ENCODE peak calls at places on chromosome 1, in eight cellular contexts. G, F, O, T, Y, U, S and Z are unnamed samples.

GRCh38 chr1:1137256-1138045 is 21.6 kb upstream of the C1orf159 start:
- DNase-seq in G (no peak), F (no peak), O (no peak), T (no peak), Y (no peak), U (peak; percentile 94), S (peak; percentile 52), Z (no peak)

GRCh38 chr1:119676571-119677206 is 28.6 kb upstream of the ZNF697 start:
- DNase-seq in G (no peak), F (no peak), O (no peak), T (no peak), Y (peak; percentile 58), U (no peak), S (no peak), Z (no peak)

GRCh38 chr1:18041685-18042355 is 65.8 kb upstream of the IGSF21 start:
- DNase-seq in G (no peak), F (no peak), O (no peak), T (peak; percentile 42), Y (no peak), U (no peak), S (no peak), Z (no peak)

GRCh38 chr1:40751802-40752201 is 31.8 kb upstream of the KCNQ4 start:
- DNase-seq in G (no peak), F (no peak), O (no peak), T (no peak), Y (no peak), U (no peak), S (no peak), Z (no peak)

GRCh38 chr1:89794406-89794805 is 26.4 kb upstream of the LRRC8D start:
- DNase-seq in G (no peak), F (no peak), O (peak; percentile 38), T (no peak), Y (no peak), U (no peak), S (no peak), Z (no peak)

GRCh38 chr1:94792876-94793605 is 27.1 kb upstream of the SLC44A3 start:
- DNase-seq in G (no peak), F (no peak), O (peak; percentile 81), T (no peak), Y (no peak), U (no peak), S (no peak), Z (no peak)

GRCh38 chr1:81149649-81150335 is 650.9 kb upstream of the ADGRL2 start:
- DNase-seq in G (no peak), F (no peak), O (no peak), T (no peak), Y (no peak), U (no peak), S (no peak), Z (no peak)

GRCh38 chr1:51156752-51157151 is 54.7 kb downstream of the C1orf185 start:
- DNase-seq in G (no peak), F (no peak), O (no peak), T (no peak), Y (no peak), U (no peak), S (no peak), Z (no peak)

GRCh38 chr1:96487404-96487803 is 234.2 kb upstream of the PTBP2 start:
- DNase-seq in G (no peak), F (no peak), O (peak; percentile 64), T (no peak), Y (no peak), U (no peak), S (no peak), Z (no peak)

GRCh38 chr1:13896932-13897331 is 196.9 kb downstream of the PRDM2 start:
- DNase-seq in G (no peak), F (no peak), O (no peak), T (no peak), Y (no peak), U (no peak), S (no peak), Z (no peak)

GRCh38 chr1:156608036-156608674 is 6.9 kb upstream of the GPATCH4 start:
- DNase-seq in G (no peak), F (no peak), O (peak; percentile 86), T (peak; percentile 61), Y (no peak), U (peak; percentile 69), S (peak; percentile 92), Z (peak; percentile 46)

GRCh38 chr1:8813016-8813763 is 4.2 kb downstream of the RERE start:
- DNase-seq in G (no peak), F (no peak), O (no peak), T (no peak), Y (no peak), U (no peak), S (no peak), Z (no peak)

DNA sequence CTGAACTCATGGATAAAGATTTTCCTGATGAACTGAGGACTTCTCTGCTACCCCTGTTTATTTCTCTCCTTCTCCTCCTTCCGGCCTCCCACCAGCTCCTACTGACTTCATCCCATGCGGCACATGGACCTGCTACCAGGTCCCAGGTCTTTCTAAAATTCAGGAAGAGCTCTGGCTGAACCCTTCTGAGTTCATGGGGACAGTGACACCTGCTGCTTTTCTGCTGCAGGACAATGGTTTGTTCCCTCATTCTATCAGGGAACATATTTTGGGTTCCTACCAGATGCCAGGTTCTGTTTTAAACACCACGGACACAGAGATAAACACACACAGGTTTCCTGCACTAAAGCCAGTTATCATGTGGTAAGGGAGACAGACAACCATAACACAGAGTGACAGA is 114.1 kb upstream of the RAB4A start:
- DNase-seq in G (no peak), F (no peak), O (no peak), T (no peak), Y (no peak), U (no peak), S (no peak), Z (no peak)
- TF ChIP-seq CTCF in G (peak; percentile 31), F (peak; percentile 20), O (peak; percentile 16), T (no peak), Y (peak; percentile 45), U (no peak), S (no peak), Z (peak; percentile 28)

GRCh38 chr1:168091063-168091462 is 45.7 kb downstream of the GPR161 start:
- DNase-seq in G (no peak), F (no peak), O (no peak), T (no peak), Y (no peak), U (no peak), S (no peak), Z (no peak)

GRCh38 chr1:168092151-168092550 is 44.6 kb downstream of the GPR161 start:
- DNase-seq in G (no peak), F (no peak), O (peak; percentile 13), T (no peak), Y (no peak), U (no peak), S (no peak), Z (no peak)

GRCh38 chr1:168093616-168094015 is 43.1 kb downstream of the GPR161 start:
- DNase-seq in G (no peak), F (no peak), O (no peak), T (no peak), Y (no peak), U (no peak), S (no peak), Z (no peak)

GRCh38 chr1:168091720-168092119 is 45.0 kb downstream of the GPR161 start:
- DNase-seq in G (no peak), F (no peak), O (peak; percentile 11), T (no peak), Y (no peak), U (no peak), S (no peak), Z (no peak)

DNA sequence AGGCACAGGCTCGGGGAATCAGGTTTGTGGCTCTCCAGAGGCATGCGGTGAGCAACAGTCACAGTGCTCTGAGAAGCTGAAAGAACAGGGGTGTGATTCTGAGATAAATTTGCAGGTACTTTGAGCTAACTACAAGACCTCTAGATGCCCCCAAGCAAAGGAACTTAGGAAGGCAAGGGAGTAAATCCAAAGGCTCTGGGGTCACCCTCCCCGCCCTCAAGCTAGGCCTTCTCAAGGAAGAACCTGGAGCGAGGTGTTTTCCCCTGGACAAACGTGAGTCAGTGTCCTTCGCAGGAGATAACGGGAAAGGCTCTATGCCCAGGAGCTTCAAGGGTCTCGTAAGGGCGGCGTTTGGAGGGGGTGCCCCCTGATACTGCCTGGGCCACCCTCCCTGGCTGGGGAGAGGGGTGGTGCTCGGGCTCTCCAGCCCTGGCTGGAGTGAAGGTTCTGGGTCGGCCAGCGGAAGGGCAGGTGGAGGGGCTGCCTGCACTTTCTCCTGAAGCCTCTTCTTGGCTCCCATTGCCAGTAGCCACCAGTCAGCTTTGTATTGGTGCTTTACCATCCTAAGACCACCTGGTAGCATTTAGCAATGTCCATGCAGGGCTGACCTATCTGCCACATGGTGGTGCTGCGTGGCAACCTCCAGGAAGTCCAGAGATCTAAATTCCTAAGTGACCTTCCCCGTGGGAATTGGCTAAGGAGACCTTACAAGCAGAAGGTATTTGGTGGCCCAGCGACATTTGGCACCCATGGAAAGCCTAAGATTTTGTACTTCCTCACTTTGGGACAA is 44.0 kb downstream of the GPR161 start:
- DNase-seq in G (no peak), F (no peak), O (peak; percentile 46), T (no peak), Y (no peak), U (no peak), S (no peak), Z (no peak)
- TF ChIP-seq CTCF in G (no peak), F (peak; percentile 38), O (peak; percentile 30), T (no peak), Y (peak; percentile 17), U (no peak), S (peak; percentile 10), Z (no peak)

GRCh38 chr1:115677172-115677542 is 35.4 kb downstream of the VANGL1 start:
- DNase-seq in G (no peak), F (no peak), O (no peak), T (no peak), Y (no peak), U (peak; percentile 33), S (no peak), Z (no peak)

GRCh38 chr1:115678141-115678540 is 36.4 kb downstream of the VANGL1 start:
- DNase-seq in G (no peak), F (no peak), O (no peak), T (no peak), Y (no peak), U (no peak), S (no peak), Z (no peak)

GRCh38 chr1:115676498-115677171 is 34.9 kb downstream of the VANGL1 start:
- DNase-seq in G (no peak), F (no peak), O (no peak), T (no peak), Y (no peak), U (no peak), S (no peak), Z (no peak)

GRCh38 chr1:115679141-115679611 is 37.4 kb downstream of the VANGL1 start:
- DNase-seq in G (peak; percentile 59), F (no peak), O (peak; percentile 91), T (no peak), Y (peak; percentile 50), U (no peak), S (no peak), Z (no peak)

GRCh38 chr1:115677570-115677969 is 35.8 kb downstream of the VANGL1 start:
- DNase-seq in G (no peak), F (no peak), O (no peak), T (no peak), Y (no peak), U (peak; percentile 21), S (no peak), Z (no peak)
- TF ChIP-seq CTCF in G (no peak), F (no peak), O (no peak), T (no peak), Y (no peak), U (no peak), S (no peak), Z (no peak)

DNA sequence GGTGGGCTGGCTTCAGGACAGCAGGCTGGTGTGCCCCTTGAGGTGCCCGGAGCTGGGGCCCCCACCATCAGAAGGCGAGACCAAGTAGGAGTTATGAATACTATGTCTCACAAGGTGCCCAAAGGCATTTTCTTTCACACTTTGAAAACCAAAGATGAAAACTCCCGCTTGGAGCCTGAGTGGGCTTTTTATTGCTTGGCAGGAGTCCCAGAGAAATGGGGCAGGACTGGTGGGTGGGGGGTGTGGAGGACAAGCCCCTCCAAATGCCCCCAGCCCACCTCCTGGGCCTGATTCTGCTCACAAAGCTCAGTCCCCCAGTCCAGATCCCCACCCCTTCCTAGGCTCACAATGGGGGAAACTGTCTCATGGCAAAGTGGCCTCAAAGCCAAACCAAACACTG is 227.9 kb downstream of the TRABD2B start:
- DNase-seq in G (no peak), F (no peak), O (no peak), T (no peak), Y (no peak), U (no peak), S (no peak), Z (no peak)
- TF ChIP-seq CTCF in G (no peak), F (no peak), O (no peak), T (no peak), Y (no peak), U (no peak), S (no peak), Z (no peak)